ENCODE peak calls at places on chromosomes 6 and 20, in eight cellular contexts. P is BJ, J is SJCRH30, Q is heart left ventricle, U is left ventricle myocardium inferior, N is tibial nerve, R is psoas muscle, Y is suprapubic skin. H is an unnamed sample.

GRCh38 chr6:87731818-87732661 is 30.0 kb upstream of the AKIRIN2 start:
- DNase-seq in P (peak), N (peak), R (peak), Q (peak), Y (peak), J (peak), U (peak), H (no peak)

GRCh38 chr20:11067359-11067758 is 393.6 kb upstream of the JAG1 start:
- DNase-seq in J (no peak), Y (no peak), Q (no peak), N (no peak), R (no peak), P (no peak), U (no peak), H (no peak)

GRCh38 chr20:362271-363254 is 15.7 kb downstream of the NRSN2 start:
- DNase-seq in U (peak), N (peak), Q (peak), R (peak), Y (peak), P (peak), J (peak), H (peak)

GRCh38 chr6:142943746-142944125 is 1.2 kb downstream of the HIVEP2 start:
- DNase-seq in U (no peak), Y (peak), Q (no peak), N (peak), R (no peak), P (no peak), J (peak), H (no peak)

GRCh38 chr20:35226775-35227681 is 538 bp downstream of the MMP24 start:
- DNase-seq in U (peak), J (no peak), Y (no peak), Q (no peak), R (no peak), P (no peak), N (peak), H (no peak)

GRCh38 chr20:57685134-57685851 is 24.5 kb downstream of the PMEPA1 start:
- DNase-seq in R (no peak), U (peak), Y (no peak), J (no peak), Q (no peak), P (no peak), N (no peak), H (no peak)

GRCh38 chr20:58545565-58546195 is 30.5 kb upstream of the APCDD1L start:
- DNase-seq in Q (no peak), U (no peak), Y (no peak), P (no peak), N (no peak), J (no peak), R (no peak), H (no peak)

GRCh38 chr6:16711551-16712249 is 49.6 kb downstream of the ATXN1 start:
- DNase-seq in N (no peak), Y (no peak), P (no peak), Q (no peak), R (no peak), J (no peak), U (no peak), H (no peak)

GRCh38 chr6:137867685-137868509 is 838 bp downstream of the TNFAIP3 start:
- DNase-seq in U (peak), P (no peak), R (peak), N (no peak), Q (peak), Y (peak), J (peak), H (no peak)

GRCh38 chr6:34243901-34244884 is 4.6 kb downstream of the SMIM29 start:
- DNase-seq in P (peak), N (peak), Y (peak), Q (peak), U (no peak), R (peak), J (peak), H (no peak)

GRCh38 chr6:46221221-46221793 is 50.5 kb upstream of the ENPP5 start:
- DNase-seq in Q (no peak), N (no peak), P (no peak), R (no peak), J (peak), U (no peak), Y (no peak), H (no peak)

GRCh38 chr6:27851440-27851839 is 60.8 kb downstream of the OR2B2 start:
- DNase-seq in Q (no peak), Y (no peak), U (no peak), J (no peak), R (no peak), N (no peak), P (no peak), H (no peak)

GRCh38 chr20:40564997-40565680 is 123.9 kb downstream of the MAFB start:
- DNase-seq in Q (no peak), U (no peak), J (no peak), P (no peak), R (no peak), N (no peak), Y (no peak), H (no peak)

GRCh38 chr20:60011512-60012507 is 53.6 kb downstream of the CDH26 start:
- DNase-seq in U (no peak), N (no peak), P (no peak), Y (no peak), Q (no peak), J (peak), R (peak), H (no peak)

GRCh38 chr20:21166801-21167200 is 40.9 kb downstream of the KIZ start:
- DNase-seq in R (no peak), Q (no peak), P (no peak), N (no peak), Y (no peak), U (no peak), J (no peak), H (no peak)

GRCh38 chr6:54085526-54085925 is 25.7 kb upstream of the MLIP start:
- DNase-seq in Q (no peak), U (no peak), P (peak), N (no peak), J (peak), Y (no peak), R (no peak), H (no peak)

DNA sequence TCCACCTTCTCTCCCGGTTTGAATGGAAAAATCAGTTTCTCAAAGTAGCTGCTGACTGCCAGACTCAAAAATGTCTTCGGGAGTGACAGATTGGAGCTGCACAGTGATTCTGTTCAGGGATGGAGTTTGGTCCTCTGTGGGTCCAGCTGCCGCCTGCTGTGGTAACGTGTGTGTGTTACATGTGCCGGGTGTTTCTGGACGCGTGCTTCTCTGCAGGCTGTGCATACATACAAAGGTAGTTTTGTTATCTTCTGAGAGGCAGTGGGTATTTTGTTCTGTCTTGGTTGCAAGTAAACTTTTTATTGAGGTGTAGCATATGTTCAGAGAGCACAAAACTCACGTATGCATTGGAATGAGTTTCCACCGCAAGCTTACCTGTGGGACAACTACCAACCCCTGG is 41.3 kb upstream of the NAA20 start:
- DNase-seq in P (no peak), Y (no peak), J (peak), Q (no peak), N (no peak), R (peak), U (no peak), H (no peak)
- H3K4me3 ChIP-seq in P (peak), Y (peak), J (peak), Q (peak), N (peak), R (peak), U (peak), H (peak)

GRCh38 chr6:149334682-149335160 is 17.2 kb downstream of the TAB2 start:
- DNase-seq in N (no peak), J (no peak), R (no peak), P (peak), Q (no peak), U (no peak), Y (no peak), H (no peak)
- H3K4me3 ChIP-seq in N (no peak), J (no peak), R (no peak), P (no peak), Q (no peak), U (no peak), Y (no peak), H (no peak)

GRCh38 chr6:123804771-123805540 is 1.3 kb downstream of the NKAIN2 start:
- DNase-seq in Q (no peak), P (no peak), Y (no peak), R (no peak), N (no peak), U (no peak), J (no peak), H (no peak)
- H3K4me3 ChIP-seq in Q (no peak), P (no peak), Y (no peak), R (peak), N (no peak), U (peak), J (no peak), H (no peak)

GRCh38 chr6:102961902-102962301 is 1568.4 kb downstream of the GRIK2 start:
- DNase-seq in N (no peak), P (no peak), J (no peak), Y (no peak), R (no peak), Q (no peak), U (no peak), H (no peak)
- H3K4me3 ChIP-seq in N (no peak), P (no peak), J (no peak), Y (no peak), R (no peak), Q (no peak), U (no peak), H (no peak)

GRCh38 chr6:40308533-40309306 is 278.4 kb downstream of the LRFN2 start:
- DNase-seq in R (no peak), Q (no peak), U (peak), P (no peak), J (peak), N (peak), Y (peak), H (no peak)
- H3K4me3 ChIP-seq in R (no peak), Q (no peak), U (no peak), P (no peak), J (no peak), N (no peak), Y (no peak), H (no peak)

GRCh38 chr20:62303327-62304226 is 780 bp downstream of the ADRM1 start:
- DNase-seq in U (no peak), P (no peak), N (no peak), J (no peak), Y (no peak), R (no peak), Q (no peak), H (no peak)

GRCh38 chr20:62305765-62306431 is 3.1 kb downstream of the ADRM1 start:
- DNase-seq in P (no peak), Q (no peak), R (no peak), N (no peak), U (no peak), Y (no peak), J (no peak), H (no peak)

GRCh38 chr20:62305149-62305764 is 2.5 kb downstream of the ADRM1 start:
- DNase-seq in N (no peak), J (no peak), P (no peak), Y (no peak), R (no peak), Q (no peak), U (no peak), H (no peak)

GRCh38 chr20:62303049-62303326 is 191 bp downstream of the ADRM1 start:
- DNase-seq in Q (no peak), J (no peak), R (no peak), N (no peak), Y (no peak), U (no peak), P (no peak), H (no peak)

GRCh38 chr20:62304331-62305148 is 1.7 kb downstream of the ADRM1 start:
- DNase-seq in R (no peak), P (no peak), Q (no peak), N (no peak), U (no peak), Y (no peak), J (no peak), H (no peak)
- H3K4me3 ChIP-seq in R (peak), P (peak), Q (peak), N (peak), U (peak), Y (peak), J (peak), H (peak)

GRCh38 chr6:57173886-57174510 is 1.9 kb downstream of the BAG2 start:
- DNase-seq in Q (no peak), P (peak), U (no peak), J (no peak), R (no peak), N (peak), Y (no peak), H (no peak)
- H3K4me3 ChIP-seq in Q (peak), P (peak), U (peak), J (peak), R (peak), N (peak), Y (peak), H (peak)

H was measured in esophagus squamous epithelium.